ENCODE peak calls at places on chromosome 9, in five cellular contexts. M is HepG2, L is K562, E is upper lobe of left lung, X is GM12878. S is an unnamed sample.

GRCh38 chr9:132894343-132894742 is 15.6 kb downstream of the SPACA9 start:
- ATAC-seq in M (no peak), L (peak; percentile 47), E (no peak), X (no peak), S (no peak)

GRCh38 chr9:7121055-7121454 is 363.3 kb downstream of the KDM4C start:
- ATAC-seq in M (no peak), L (peak; percentile 80), E (no peak), X (peak; percentile 70), S (no peak)

GRCh38 chr9:78606011-78606410 is 309.1 kb downstream of the PSAT1 start:
- ATAC-seq in M (no peak), L (no peak), E (no peak), X (no peak), S (no peak)

GRCh38 chr9:15246243-15246642 is 60.8 kb downstream of the TTC39B start:
- ATAC-seq in M (no peak), L (no peak), E (no peak), X (no peak), S (no peak)

GRCh38 chr9:107367727-107368502 is 84.8 kb downstream of the RAD23B start:
- ATAC-seq in M (peak; percentile 86), L (no peak), E (no peak), X (peak; percentile 59), S (no peak)

GRCh38 chr9:113221800-113222481 is 597 bp downstream of the SLC31A1 start:
- ATAC-seq in M (peak; percentile 31), L (peak; percentile 45), E (peak; percentile 22), X (peak; percentile 21), S (no peak)

GRCh38 chr9:123073991-123074422 is 40.5 kb downstream of the GPR21 start:
- ATAC-seq in M (no peak), L (no peak), E (no peak), X (no peak), S (no peak)

GRCh38 chr9:96148634-96149138 is 153.3 kb downstream of the HSD17B3 start:
- ATAC-seq in M (no peak), L (no peak), E (peak; percentile 68), X (no peak), S (peak; percentile 87)

GRCh38 chr9:94853887-94854286 is 127.4 kb downstream of the AOPEP start:
- ATAC-seq in M (peak; percentile 88), L (no peak), E (no peak), X (peak; percentile 85), S (no peak)

GRCh38 chr9:17134396-17134842 is 421 bp upstream of the CNTLN start:
- ATAC-seq in M (no peak), L (no peak), E (peak; percentile 51), X (no peak), S (peak; percentile 61)

DNA sequence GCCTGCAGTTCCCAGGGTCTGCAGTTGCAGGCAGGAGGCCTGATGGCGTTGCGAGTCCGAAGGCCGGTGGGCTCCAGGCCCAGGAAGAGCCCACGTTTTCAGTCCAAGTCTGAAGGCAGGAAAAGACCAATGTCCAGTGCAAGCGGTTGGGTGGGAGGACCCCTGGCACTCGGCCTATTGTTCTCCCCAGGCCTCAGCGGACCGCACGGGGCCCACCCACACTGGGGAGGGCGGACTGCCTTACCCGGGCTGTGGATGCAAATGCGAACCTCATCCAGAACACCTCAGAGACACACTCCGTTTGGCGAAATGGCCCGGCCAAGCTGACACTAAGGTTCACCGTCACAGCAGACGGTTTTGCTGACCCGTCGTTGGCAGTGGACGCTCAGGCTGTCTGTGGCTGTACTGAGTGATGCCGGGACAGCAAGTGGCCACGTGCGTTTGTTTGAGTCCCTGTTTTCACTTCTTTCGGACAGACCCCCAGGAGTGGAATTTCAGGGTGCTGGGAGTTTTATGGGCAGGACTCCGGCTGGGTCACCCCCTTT is 10.2 kb upstream of the SEC16A start:
- ATAC-seq in M (no peak), L (no peak), E (no peak), X (no peak), S (no peak)
- TF ChIP-seq POLR2AphosphoS5 in M (no peak), L (no peak), E (no peak), X (no peak), S (no peak)

DNA sequence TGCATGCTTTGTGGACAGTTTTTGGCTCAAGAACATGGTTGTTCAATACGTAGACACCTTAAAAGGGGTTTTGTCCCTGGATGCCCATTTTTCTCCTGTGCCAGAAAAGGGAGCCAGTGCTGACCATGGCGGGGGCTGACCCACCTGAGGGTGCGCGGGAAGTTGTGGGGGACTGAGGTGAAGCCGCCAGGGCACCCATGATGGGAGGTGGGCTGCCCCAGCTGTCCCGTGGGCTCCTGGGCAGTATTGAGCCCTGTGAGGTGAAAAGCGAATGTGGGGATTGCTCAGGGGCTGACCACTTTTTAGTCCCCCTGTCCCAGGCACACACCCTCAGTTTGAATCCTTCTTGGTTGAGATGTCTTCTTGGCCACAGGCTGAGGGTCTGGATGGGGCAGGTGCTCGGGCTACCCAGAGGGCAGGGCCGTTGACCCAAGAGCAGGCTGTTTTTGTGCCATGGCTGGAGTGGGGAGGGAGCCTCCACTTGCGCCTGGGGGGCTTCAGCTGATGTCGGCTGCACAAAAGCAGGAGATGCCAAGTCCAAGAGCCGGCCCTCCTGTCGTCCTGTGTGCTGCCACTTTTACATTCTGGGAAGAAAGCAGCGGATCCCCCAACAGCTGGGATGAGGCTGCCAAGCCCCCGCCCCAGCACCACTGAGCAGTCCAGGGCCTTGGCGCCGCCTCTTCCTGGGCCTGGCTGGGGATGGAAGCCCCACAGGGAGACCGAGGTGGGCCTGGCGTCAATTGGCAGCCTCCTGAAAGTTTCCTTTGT is 120.1 kb downstream of the WNK2 start:
- ATAC-seq in M (no peak), L (no peak), E (no peak), X (no peak), S (no peak)
- H3K4me1 ChIP-seq in M (peaks cover 53% of the 10 kb centered on the region), L (peaks cover 22% of the 10 kb centered on the region), E (peaks cover 9% of the 10 kb centered on the region), X (no peaks in the 10 kb centered on the region), S (no peaks in the 10 kb centered on the region)

GRCh38 chr9:134720136-134720753 is 78.6 kb downstream of the COL5A1 start:
- ATAC-seq in M (no peak), L (no peak), E (no peak), X (no peak), S (no peak)

GRCh38 chr9:134722120-134722701 is 80.6 kb downstream of the COL5A1 start:
- ATAC-seq in M (no peak), L (no peak), E (no peak), X (no peak), S (no peak)

GRCh38 chr9:134720796-134721195 is 79.2 kb downstream of the COL5A1 start:
- ATAC-seq in M (no peak), L (no peak), E (no peak), X (no peak), S (no peak)

GRCh38 chr9:134723037-134723436 is 81.4 kb downstream of the COL5A1 start:
- ATAC-seq in M (no peak), L (no peak), E (no peak), X (no peak), S (no peak)

DNA sequence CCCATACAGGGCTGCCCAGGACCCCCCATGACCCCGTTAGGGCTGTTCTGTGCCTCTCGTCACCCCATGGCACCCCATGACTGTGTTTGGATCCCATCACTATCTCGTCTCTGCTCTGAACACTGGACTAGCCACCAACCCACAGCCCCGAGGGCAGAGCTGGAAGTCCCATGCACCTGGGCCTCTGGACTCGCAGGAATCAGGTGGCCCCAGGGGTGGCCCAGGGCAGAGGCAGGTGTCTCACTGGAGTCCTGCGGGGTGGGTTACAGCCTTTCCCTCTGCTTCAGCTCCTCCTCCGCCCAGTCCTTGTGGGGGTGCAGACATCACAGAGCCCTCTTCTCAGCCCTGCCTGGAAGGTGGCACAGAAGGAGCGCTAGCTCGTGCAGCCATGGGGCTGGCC is 79.7 kb downstream of the COL5A1 start:
- ATAC-seq in M (no peak), L (no peak), E (no peak), X (no peak), S (no peak)
- TF ChIP-seq EP300 in M (no peak), L (no peak), E (no peak), X (no peak), S (no peak)

GRCh38 chr9:129494113-129494789 is 126.7 kb downstream of the C9orf50 start:
- ATAC-seq in M (no peak), L (no peak), E (no peak), X (no peak), S (no peak)
- TF ChIP-seq POLR2AphosphoS5 in M (no peak), L (no peak), E (peak; percentile 4), X (no peak), S (no peak)

GRCh38 chr9:92954078-92954861 is 6.9 kb downstream of the FGD3 start:
- ATAC-seq in M (no peak), L (no peak), E (peak; percentile 47), X (peak; percentile 79), S (peak; percentile 62)
- H3K4me1 ChIP-seq in M (peaks cover 8% of the 10 kb centered on the region), L (no peaks in the 10 kb centered on the region), E (peaks cover 29% of the 10 kb centered on the region), X (peaks cover 13% of the 10 kb centered on the region), S (no peaks in the 10 kb centered on the region)

DNA sequence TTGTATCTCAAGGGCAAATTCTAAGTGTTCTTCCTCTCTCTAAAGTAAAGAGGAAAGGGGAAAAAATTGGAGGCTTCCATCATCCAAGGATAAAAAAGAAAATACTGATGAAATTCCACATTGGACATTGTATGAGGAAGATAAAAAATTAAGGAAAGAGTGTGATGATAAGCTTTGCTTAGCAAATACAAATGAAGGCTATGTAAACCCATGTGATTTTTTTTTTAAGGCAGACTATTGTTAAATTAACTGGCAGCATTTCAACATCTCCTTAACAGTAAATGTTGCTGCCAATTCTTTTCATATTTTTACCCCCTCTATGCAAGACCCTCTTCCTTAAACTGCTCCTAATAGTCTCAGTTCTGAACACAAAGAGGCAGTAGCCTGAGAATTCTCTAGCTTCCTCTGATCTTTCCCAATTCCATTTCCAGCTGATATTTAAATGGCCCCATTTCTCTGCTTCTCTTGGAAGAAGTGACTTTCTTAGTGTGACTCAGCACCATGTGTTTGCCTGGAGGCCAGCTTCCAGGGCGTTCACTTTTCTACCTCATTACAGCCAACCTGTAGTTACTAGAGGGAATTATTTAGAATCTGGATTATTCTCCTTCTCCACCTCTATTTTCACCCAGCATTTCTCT is 159.7 kb downstream of the TLE1 start:
- ATAC-seq in M (no peak), L (no peak), E (peak; percentile 80), X (no peak), S (peak; percentile 82)
- TF ChIP-seq EP300 in M (no peak), L (no peak), E (no peak), X (no peak), S (no peak)

GRCh38 chr9:33044162-33044673 is 19.1 kb downstream of the DNAJA1 start:
- ATAC-seq in M (peak; percentile 5), L (no peak), E (peak; percentile 95), X (peak; percentile 88), S (peak; percentile 94)
- TF ChIP-seq POLR2AphosphoS5 in M (no peak), L (no peak), E (peak; percentile 83), X (peak; percentile 75), S (peak; percentile 82)

GRCh38 chr9:127554966-127555829 is 56.9 kb upstream of the STXBP1 start:
- ATAC-seq in M (no peak), L (no peak), E (no peak), X (no peak), S (no peak)
- H3K4me1 ChIP-seq in M (peaks cover 40% of the 10 kb centered on the region), L (peaks cover 36% of the 10 kb centered on the region), E (peaks cover 99% of the 10 kb centered on the region), X (no peaks in the 10 kb centered on the region), S (peaks cover 44% of the 10 kb centered on the region)

DNA sequence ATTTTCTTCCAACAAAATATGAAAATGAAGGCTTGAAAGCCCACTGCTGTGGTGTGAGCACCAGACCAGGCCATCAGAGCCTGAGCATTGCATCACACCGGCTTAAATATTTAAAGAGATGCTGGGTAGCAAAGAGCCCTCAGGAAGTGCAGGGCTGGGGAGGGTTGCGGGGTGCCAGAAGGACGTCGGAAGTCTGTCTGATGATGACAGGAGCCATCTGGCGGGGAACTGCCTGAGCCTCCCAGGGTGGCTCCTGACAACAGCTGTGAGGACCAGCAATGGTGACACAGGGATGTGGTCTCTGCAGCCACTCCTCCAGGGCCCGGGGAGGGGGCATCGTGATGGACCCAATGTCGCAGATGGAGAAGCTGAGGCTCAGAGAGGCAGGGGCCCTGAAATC is 185.6 kb downstream of the OLFM1 start:
- ATAC-seq in M (no peak), L (no peak), E (no peak), X (no peak), S (no peak)
- TF ChIP-seq EP300 in M (no peak), L (no peak), E (no peak), X (no peak), S (no peak)

S was measured in gastroesophageal sphincter.